ENCODE peak calls at places on chromosomes 16 and 17, in eight cellular contexts. One of them, this sample, is unnamed.

GRCh38 chr17:20094777-20095176 is 85.6 kb downstream of the SPECC1 start:
- DNase-seq in stomach: no peak
- DNase-seq in HTR-8/SVneo: no peak
- DNase-seq in left ventricle myocardium inferior: no peak
- DNase-seq in central memory CD4-positive, alpha-beta T cell: no peak
- DNase-seq in Peyer's patch: no peak
- DNase-seq in AG10803: no peak
- DNase-seq in T-helper 1 cell: no peak
- DNase-seq in this sample: no peak

GRCh38 chr16:24717411-24717810 is 12.0 kb upstream of the TNRC6A start:
- DNase-seq in stomach: no peak
- DNase-seq in HTR-8/SVneo: no peak
- DNase-seq in left ventricle myocardium inferior: no peak
- DNase-seq in central memory CD4-positive, alpha-beta T cell: no peak
- DNase-seq in Peyer's patch: no peak
- DNase-seq in AG10803: peak
- DNase-seq in T-helper 1 cell: no peak
- DNase-seq in this sample: no peak

GRCh38 chr16:11675561-11676511 is 7.6 kb downstream of the SNN start:
- DNase-seq in stomach: peak
- DNase-seq in HTR-8/SVneo: no peak
- DNase-seq in left ventricle myocardium inferior: peak
- DNase-seq in central memory CD4-positive, alpha-beta T cell: no peak
- DNase-seq in Peyer's patch: no peak
- DNase-seq in AG10803: no peak
- DNase-seq in T-helper 1 cell: no peak
- DNase-seq in this sample: no peak

GRCh38 chr16:3171181-3171854 is 16.7 kb upstream of the OR1F1 start:
- DNase-seq in stomach: no peak
- DNase-seq in HTR-8/SVneo: no peak
- DNase-seq in left ventricle myocardium inferior: no peak
- DNase-seq in central memory CD4-positive, alpha-beta T cell: peak
- DNase-seq in Peyer's patch: no peak
- DNase-seq in AG10803: no peak
- DNase-seq in T-helper 1 cell: no peak
- DNase-seq in this sample: peak

GRCh38 chr16:70421473-70422311 is 17.2 kb downstream of the ST3GAL2 start:
- DNase-seq in stomach: no peak
- DNase-seq in HTR-8/SVneo: no peak
- DNase-seq in left ventricle myocardium inferior: no peak
- DNase-seq in central memory CD4-positive, alpha-beta T cell: no peak
- DNase-seq in Peyer's patch: no peak
- DNase-seq in AG10803: no peak
- DNase-seq in T-helper 1 cell: no peak
- DNase-seq in this sample: no peak

GRCh38 chr16:8751481-8752311 is 45.7 kb downstream of the TMEM186 start:
- DNase-seq in stomach: no peak
- DNase-seq in HTR-8/SVneo: peak
- DNase-seq in left ventricle myocardium inferior: no peak
- DNase-seq in central memory CD4-positive, alpha-beta T cell: no peak
- DNase-seq in Peyer's patch: no peak
- DNase-seq in AG10803: peak
- DNase-seq in T-helper 1 cell: no peak
- DNase-seq in this sample: no peak

GRCh38 chr17:18177137-18177536 is 6.5 kb upstream of the ALKBH5 start:
- DNase-seq in stomach: no peak
- DNase-seq in HTR-8/SVneo: no peak
- DNase-seq in left ventricle myocardium inferior: no peak
- DNase-seq in central memory CD4-positive, alpha-beta T cell: no peak
- DNase-seq in Peyer's patch: no peak
- DNase-seq in AG10803: no peak
- DNase-seq in T-helper 1 cell: no peak
- DNase-seq in this sample: no peak

GRCh38 chr16:54526916-54527315 is 240.3 kb upstream of the IRX3 start:
- DNase-seq in stomach: no peak
- DNase-seq in HTR-8/SVneo: no peak
- DNase-seq in left ventricle myocardium inferior: no peak
- DNase-seq in central memory CD4-positive, alpha-beta T cell: no peak
- DNase-seq in Peyer's patch: no peak
- DNase-seq in AG10803: peak
- DNase-seq in T-helper 1 cell: no peak
- DNase-seq in this sample: no peak

GRCh38 chr16:48499822-48500440 is 110.0 kb downstream of the N4BP1 start:
- DNase-seq in stomach: no peak
- DNase-seq in HTR-8/SVneo: no peak
- DNase-seq in left ventricle myocardium inferior: no peak
- DNase-seq in central memory CD4-positive, alpha-beta T cell: no peak
- DNase-seq in Peyer's patch: no peak
- DNase-seq in AG10803: peak
- DNase-seq in T-helper 1 cell: no peak
- DNase-seq in this sample: no peak

GRCh38 chr17:55285340-55286301 is 20.9 kb downstream of the HLF start:
- DNase-seq in stomach: peak
- DNase-seq in HTR-8/SVneo: no peak
- DNase-seq in left ventricle myocardium inferior: peak
- DNase-seq in central memory CD4-positive, alpha-beta T cell: no peak
- DNase-seq in Peyer's patch: peak
- DNase-seq in AG10803: peak
- DNase-seq in T-helper 1 cell: no peak
- DNase-seq in this sample: no peak

GRCh38 chr17:42409467-42410351 is 13.3 kb downstream of the CAVIN1 start:
- DNase-seq in stomach: peak
- DNase-seq in HTR-8/SVneo: peak
- DNase-seq in left ventricle myocardium inferior: peak
- DNase-seq in central memory CD4-positive, alpha-beta T cell: no peak
- DNase-seq in Peyer's patch: no peak
- DNase-seq in AG10803: peak
- DNase-seq in T-helper 1 cell: no peak
- DNase-seq in this sample: no peak

GRCh38 chr17:76196675-76197074 is 43.6 kb downstream of the RNF157 start:
- DNase-seq in stomach: peak
- DNase-seq in HTR-8/SVneo: no peak
- DNase-seq in left ventricle myocardium inferior: peak
- DNase-seq in central memory CD4-positive, alpha-beta T cell: no peak
- DNase-seq in Peyer's patch: no peak
- DNase-seq in AG10803: peak
- DNase-seq in T-helper 1 cell: no peak
- DNase-seq in this sample: peak